ENCODE peak calls at places on chromosomes 2 and 18, in seven cellular contexts. S is A673, Z is renal cortical epithelial cell, R is choroid plexus epithelial cell, F is endodermal cell, G is RKO, U is NCI-H1092. P is an unnamed sample.

GRCh38 chr2:2191110-2191707 is 139.9 kb downstream of the MYT1L start:
- DNase-seq in U (no peak), R (no peak), S (no peak), Z (no peak), F (no peak), G (no peak), P (peak)

GRCh38 chr18:6873352-6873751 is 143.8 kb downstream of the ARHGAP28 start:
- DNase-seq in F (no peak), Z (no peak), R (no peak), U (no peak), G (no peak), S (no peak), P (no peak)

GRCh38 chr2:149994057-149994728 is 406.6 kb upstream of the MMADHC start:
- DNase-seq in R (peak), Z (peak), G (no peak), S (peak), F (no peak), U (no peak), P (peak)

GRCh38 chr2:207617011-207617671 is 8.1 kb downstream of the METTL21A start:
- DNase-seq in G (peak), R (peak), F (no peak), Z (peak), S (no peak), U (no peak), P (no peak)

GRCh38 chr2:59947917-59948534 is 605.4 kb downstream of the BCL11A start:
- DNase-seq in Z (peak), G (no peak), U (no peak), S (no peak), R (no peak), F (no peak), P (no peak)

GRCh38 chr2:46643951-46644350 is 164.6 kb downstream of the TMEM247 start:
- DNase-seq in G (no peak), R (no peak), Z (peak), F (no peak), U (no peak), S (no peak), P (no peak)

GRCh38 chr2:34849827-34850226 is 1250.7 kb upstream of the FAM98A start:
- DNase-seq in R (no peak), G (no peak), S (no peak), Z (peak), F (no peak), U (no peak), P (no peak)

GRCh38 chr2:60945341-60945740 is 64.0 kb downstream of the REL start:
- DNase-seq in R (no peak), G (no peak), Z (no peak), U (no peak), S (no peak), F (no peak), P (no peak)

GRCh38 chr2:27973592-27973991 is 83.1 kb downstream of the BABAM2 start:
- DNase-seq in F (no peak), G (peak), S (no peak), R (peak), U (no peak), Z (no peak), P (no peak)

GRCh38 chr2:218285604-218286003 is 6.7 kb downstream of the TMBIM1 start:
- DNase-seq in F (no peak), R (no peak), G (no peak), S (no peak), U (peak), Z (no peak), P (peak)

GRCh38 chr18:12838178-12838634 is 45.8 kb downstream of the PTPN2 start:
- DNase-seq in U (no peak), S (peak), R (peak), G (peak), F (peak), Z (peak), P (no peak)

GRCh38 chr2:29839306-29839705 is 82.1 kb downstream of the ALK start:
- DNase-seq in S (no peak), R (no peak), G (no peak), Z (no peak), U (no peak), F (no peak), P (no peak)

GRCh38 chr2:121735520-121736074 is 1.1 kb downstream of the NIFK start:
- DNase-seq in Z (peak), F (no peak), G (peak), S (no peak), U (no peak), R (peak), P (no peak)

GRCh38 chr2:127078028-127078427 is 28.9 kb downstream of the BIN1 start:
- DNase-seq in U (no peak), G (no peak), F (no peak), S (no peak), Z (no peak), R (no peak), P (no peak)

GRCh38 chr2:30612371-30612770 is 165.3 kb downstream of the LCLAT1 start:
- DNase-seq in G (no peak), S (no peak), U (no peak), Z (peak), R (peak), F (no peak), P (no peak)

GRCh38 chr2:101717041-101717817 is 19.7 kb downstream of the MAP4K4 start:
- DNase-seq in U (no peak), G (no peak), Z (no peak), F (peak), R (no peak), S (no peak), P (no peak)

GRCh38 chr2:44943693-44944101 is 2.2 kb downstream of the SIX3 start:
- DNase-seq in R (no peak), F (no peak), G (no peak), S (no peak), Z (no peak), U (no peak), P (no peak)

GRCh38 chr2:18237298-18237697 is 323.2 kb downstream of the RDH14 start:
- DNase-seq in U (no peak), G (no peak), Z (no peak), S (no peak), F (no peak), R (no peak), P (no peak)

GRCh38 chr18:74282359-74283254 is 9.2 kb downstream of the CYB5A start:
- DNase-seq in G (no peak), F (peak), U (peak), R (no peak), Z (no peak), S (no peak), P (no peak)

GRCh38 chr18:76401496-76401895 is 93.5 kb downstream of the ZNF516 start:
- DNase-seq in G (no peak), S (no peak), F (no peak), R (no peak), U (no peak), Z (no peak), P (peak)

GRCh38 chr2:142286618-142287017 is 155.8 kb upstream of the LRP1B start:
- DNase-seq in S (peak), Z (peak), G (peak), R (no peak), U (no peak), F (peak), P (peak)

GRCh38 chr18:24019641-24020331 is 5.2 kb downstream of the TTC39C start:
- DNase-seq in S (no peak), U (no peak), R (no peak), F (no peak), G (no peak), Z (no peak), P (no peak)

GRCh38 chr2:241617431-241618154 is 19.4 kb downstream of the THAP4 start:
- DNase-seq in F (peak), G (no peak), R (peak), Z (peak), S (peak), U (no peak), P (no peak)

P was measured in D341Med.